ENCODE peak calls at places on chromosomes 5 and 9, in nine cellular contexts. One of them, this sample, is unnamed.

GRCh38 chr9:98886691-98887229 is 56.9 kb upstream of the COL15A1 start:
- DNase-seq in SK-N-SH: no peak
- DNase-seq in NCI-H748 treated with DMSO at 0.1 percent for 48 hours: no peak
- DNase-seq in HTR-8/SVneo: no peak
- DNase-seq in activated T-helper 1 cell treated with Interleukin-2 at 50 U/mL for 16 hours: no peak
- DNase-seq in iris pigment epithelial cell: no peak
- DNase-seq in A549: no peak
- DNase-seq in AG20443: no peak
- DNase-seq in GM10248: no peak
- DNase-seq in this sample: peak; percentile 61

GRCh38 chr5:116487045-116487444 is 87.6 kb downstream of the SEMA6A start:
- DNase-seq in SK-N-SH: no peak
- DNase-seq in NCI-H748 treated with DMSO at 0.1 percent for 48 hours: no peak
- DNase-seq in HTR-8/SVneo: no peak
- DNase-seq in activated T-helper 1 cell treated with Interleukin-2 at 50 U/mL for 16 hours: no peak
- DNase-seq in iris pigment epithelial cell: no peak
- DNase-seq in A549: no peak
- DNase-seq in AG20443: no peak
- DNase-seq in GM10248: no peak
- DNase-seq in this sample: no peak

GRCh38 chr5:4191024-4191423 is 595.4 kb downstream of the IRX1 start:
- DNase-seq in SK-N-SH: no peak
- DNase-seq in NCI-H748 treated with DMSO at 0.1 percent for 48 hours: no peak
- DNase-seq in HTR-8/SVneo: no peak
- DNase-seq in activated T-helper 1 cell treated with Interleukin-2 at 50 U/mL for 16 hours: no peak
- DNase-seq in iris pigment epithelial cell: no peak
- DNase-seq in A549: no peak
- DNase-seq in AG20443: no peak
- DNase-seq in GM10248: no peak
- DNase-seq in this sample: no peak

GRCh38 chr5:173466227-173466626 is 138.0 kb upstream of the STC2 start:
- DNase-seq in SK-N-SH: no peak
- DNase-seq in NCI-H748 treated with DMSO at 0.1 percent for 48 hours: no peak
- DNase-seq in HTR-8/SVneo: no peak
- DNase-seq in activated T-helper 1 cell treated with Interleukin-2 at 50 U/mL for 16 hours: no peak
- DNase-seq in iris pigment epithelial cell: no peak
- DNase-seq in A549: no peak
- DNase-seq in AG20443: no peak
- DNase-seq in GM10248: no peak
- DNase-seq in this sample: no peak

GRCh38 chr5:134541736-134542376 is 16.4 kb downstream of the JADE2 start:
- DNase-seq in SK-N-SH: no peak
- DNase-seq in NCI-H748 treated with DMSO at 0.1 percent for 48 hours: no peak
- DNase-seq in HTR-8/SVneo: no peak
- DNase-seq in activated T-helper 1 cell treated with Interleukin-2 at 50 U/mL for 16 hours: no peak
- DNase-seq in iris pigment epithelial cell: peak; percentile 45
- DNase-seq in A549: no peak
- DNase-seq in AG20443: peak; percentile 56
- DNase-seq in GM10248: no peak
- DNase-seq in this sample: peak; percentile 56

GRCh38 chr5:64942460-64942859 is 173.7 kb downstream of the CWC27 start:
- DNase-seq in SK-N-SH: no peak
- DNase-seq in NCI-H748 treated with DMSO at 0.1 percent for 48 hours: no peak
- DNase-seq in HTR-8/SVneo: no peak
- DNase-seq in activated T-helper 1 cell treated with Interleukin-2 at 50 U/mL for 16 hours: no peak
- DNase-seq in iris pigment epithelial cell: no peak
- DNase-seq in A549: no peak
- DNase-seq in AG20443: no peak
- DNase-seq in GM10248: no peak
- DNase-seq in this sample: no peak

GRCh38 chr5:69279517-69279916 is 44.8 kb downstream of the CDK7 start:
- DNase-seq in SK-N-SH: no peak
- DNase-seq in NCI-H748 treated with DMSO at 0.1 percent for 48 hours: no peak
- DNase-seq in HTR-8/SVneo: no peak
- DNase-seq in activated T-helper 1 cell treated with Interleukin-2 at 50 U/mL for 16 hours: no peak
- DNase-seq in iris pigment epithelial cell: no peak
- DNase-seq in A549: no peak
- DNase-seq in AG20443: no peak
- DNase-seq in GM10248: no peak
- DNase-seq in this sample: no peak

GRCh38 chr9:90637626-90638025 is 5.0 kb downstream of the DIRAS2 start:
- DNase-seq in SK-N-SH: no peak
- DNase-seq in NCI-H748 treated with DMSO at 0.1 percent for 48 hours: no peak
- DNase-seq in HTR-8/SVneo: no peak
- DNase-seq in activated T-helper 1 cell treated with Interleukin-2 at 50 U/mL for 16 hours: no peak
- DNase-seq in iris pigment epithelial cell: no peak
- DNase-seq in A549: no peak
- DNase-seq in AG20443: no peak
- DNase-seq in GM10248: no peak
- DNase-seq in this sample: no peak

GRCh38 chr5:87413116-87413645 is 451 bp upstream of the CCNH start:
- DNase-seq in SK-N-SH: no peak
- DNase-seq in NCI-H748 treated with DMSO at 0.1 percent for 48 hours: peak; percentile 62
- DNase-seq in HTR-8/SVneo: no peak
- DNase-seq in activated T-helper 1 cell treated with Interleukin-2 at 50 U/mL for 16 hours: no peak
- DNase-seq in iris pigment epithelial cell: no peak
- DNase-seq in A549: no peak
- DNase-seq in AG20443: no peak
- DNase-seq in GM10248: no peak
- DNase-seq in this sample: no peak

GRCh38 chr9:115063058-115063850 is 54.7 kb downstream of the TNC start:
- DNase-seq in SK-N-SH: no peak
- DNase-seq in NCI-H748 treated with DMSO at 0.1 percent for 48 hours: no peak
- DNase-seq in HTR-8/SVneo: no peak
- DNase-seq in activated T-helper 1 cell treated with Interleukin-2 at 50 U/mL for 16 hours: no peak
- DNase-seq in iris pigment epithelial cell: peak; percentile 19
- DNase-seq in A549: no peak
- DNase-seq in AG20443: peak; percentile 73
- DNase-seq in GM10248: no peak
- DNase-seq in this sample: peak; percentile 52

GRCh38 chr5:76270214-76270613 is 132.9 kb upstream of the IQGAP2 start:
- DNase-seq in SK-N-SH: no peak
- DNase-seq in NCI-H748 treated with DMSO at 0.1 percent for 48 hours: no peak
- DNase-seq in HTR-8/SVneo: no peak
- DNase-seq in activated T-helper 1 cell treated with Interleukin-2 at 50 U/mL for 16 hours: no peak
- DNase-seq in iris pigment epithelial cell: peak; percentile 57
- DNase-seq in A549: no peak
- DNase-seq in AG20443: no peak
- DNase-seq in GM10248: peak; percentile 44
- DNase-seq in this sample: peak; percentile 8

GRCh38 chr5:52895572-52896296 is 93.4 kb upstream of the ITGA2 start:
- DNase-seq in SK-N-SH: no peak
- DNase-seq in NCI-H748 treated with DMSO at 0.1 percent for 48 hours: no peak
- DNase-seq in HTR-8/SVneo: no peak
- DNase-seq in activated T-helper 1 cell treated with Interleukin-2 at 50 U/mL for 16 hours: no peak
- DNase-seq in iris pigment epithelial cell: no peak
- DNase-seq in A549: peak; percentile 14
- DNase-seq in AG20443: no peak
- DNase-seq in GM10248: no peak
- DNase-seq in this sample: peak; percentile 17

GRCh38 chr5:120062515-120062917 is 401.6 kb upstream of the PRR16 start:
- DNase-seq in SK-N-SH: no peak
- DNase-seq in NCI-H748 treated with DMSO at 0.1 percent for 48 hours: no peak
- DNase-seq in HTR-8/SVneo: peak; percentile 10
- DNase-seq in activated T-helper 1 cell treated with Interleukin-2 at 50 U/mL for 16 hours: no peak
- DNase-seq in iris pigment epithelial cell: peak; percentile 29
- DNase-seq in A549: no peak
- DNase-seq in AG20443: peak; percentile 22
- DNase-seq in GM10248: no peak
- DNase-seq in this sample: peak; percentile 81

GRCh38 chr9:136059321-136059791 is 35.7 kb downstream of the NACC2 start:
- DNase-seq in SK-N-SH: peak; percentile 44
- DNase-seq in NCI-H748 treated with DMSO at 0.1 percent for 48 hours: no peak
- DNase-seq in HTR-8/SVneo: no peak
- DNase-seq in activated T-helper 1 cell treated with Interleukin-2 at 50 U/mL for 16 hours: no peak
- DNase-seq in iris pigment epithelial cell: no peak
- DNase-seq in A549: no peak
- DNase-seq in AG20443: peak; percentile 8
- DNase-seq in GM10248: no peak
- DNase-seq in this sample: no peak

GRCh38 chr5:1724822-1725602 is 74.6 kb downstream of the MRPL36 start:
- DNase-seq in SK-N-SH: no peak
- DNase-seq in NCI-H748 treated with DMSO at 0.1 percent for 48 hours: no peak
- DNase-seq in HTR-8/SVneo: no peak
- DNase-seq in activated T-helper 1 cell treated with Interleukin-2 at 50 U/mL for 16 hours: no peak
- DNase-seq in iris pigment epithelial cell: peak; percentile 38
- DNase-seq in A549: no peak
- DNase-seq in AG20443: peak; percentile 71
- DNase-seq in GM10248: no peak
- DNase-seq in this sample: peak; percentile 8